ENCODE peak calls at places on chromosomes 13 and 19, in eight cellular contexts. M is tibial artery, Z is heart right ventricle, W is cardiac muscle cell, T is fibroblast of lung, G is ovary, Q is tibial nerve, A is dorsolateral prefrontal cortex. Y is an unnamed sample. For H3K27me3, the result is how much of the 10 kb centered on the place peaks cover.

GRCh38 chr19:54462713-54463530 is 656 bp downstream of the LENG9 start:
- DNase-seq in M (peak), Z (peak), W (peak), T (peak), G (peak), Q (peak), A (peak), Y (no peak)

GRCh38 chr13:66835040-66835628 is 395.0 kb downstream of the PCDH9 start:
- DNase-seq in M (peak), Z (peak), W (peak), T (peak), G (peak), Q (peak), A (peak), Y (no peak)

GRCh38 chr13:41942462-41943094 is 18.3 kb downstream of the VWA8 start:
- DNase-seq in M (no peak), Z (no peak), W (peak), T (peak), G (no peak), Q (no peak), A (no peak), Y (no peak)

GRCh38 chr19:49543032-49543431 is 15.2 kb downstream of the RCN3 start:
- DNase-seq in M (no peak), Z (no peak), W (no peak), T (no peak), G (no peak), Q (no peak), A (no peak), Y (no peak)

GRCh38 chr13:47901451-47901850 is 99.6 kb downstream of the SUCLA2 start:
- DNase-seq in M (no peak), Z (no peak), W (peak), T (peak), G (no peak), Q (no peak), A (no peak), Y (peak)

GRCh38 chr13:99655351-99656091 is 154.2 kb downstream of the TM9SF2 start:
- DNase-seq in M (no peak), Z (no peak), W (no peak), T (peak), G (no peak), Q (no peak), A (no peak), Y (no peak)

GRCh38 chr19:872266-872951 is 12.9 kb downstream of the CFD start:
- DNase-seq in M (no peak), Z (no peak), W (peak), T (peak), G (peak), Q (no peak), A (no peak), Y (no peak)

GRCh38 chr13:99577934-99578917 is 77.0 kb downstream of the TM9SF2 start:
- DNase-seq in M (no peak), Z (no peak), W (peak), T (no peak), G (peak), Q (no peak), A (no peak), Y (no peak)

GRCh38 chr19:44640518-44640917 is 3.2 kb upstream of the PVR start:
- DNase-seq in M (no peak), Z (no peak), W (peak), T (peak), G (no peak), Q (no peak), A (no peak), Y (no peak)

GRCh38 chr13:46544208-46544607 is 8.8 kb upstream of the LRCH1 start:
- DNase-seq in M (no peak), Z (no peak), W (no peak), T (no peak), G (no peak), Q (no peak), A (no peak), Y (no peak)

GRCh38 chr19:9535934-9536333 is 2.5 kb downstream of the ZNF426 start:
- DNase-seq in M (no peak), Z (no peak), W (no peak), T (no peak), G (no peak), Q (no peak), A (no peak), Y (no peak)

GRCh38 chr13:26482451-26483197 is 74.9 kb upstream of the WASF3 start:
- DNase-seq in M (peak), Z (no peak), W (peak), T (peak), G (no peak), Q (peak), A (peak), Y (no peak)

GRCh38 chr19:19457691-19458090 is 52.2 kb downstream of the GATAD2A start:
- DNase-seq in M (no peak), Z (no peak), W (no peak), T (no peak), G (no peak), Q (no peak), A (no peak), Y (no peak)

GRCh38 chr19:53545271-53546065 is 7.5 kb downstream of the ZNF331 start:
- DNase-seq in M (no peak), Z (no peak), W (no peak), T (peak), G (no peak), Q (no peak), A (no peak), Y (peak)

GRCh38 chr19:4582980-4583842 is 23.7 kb upstream of the SEMA6B start:
- DNase-seq in M (no peak), Z (no peak), W (no peak), T (no peak), G (no peak), Q (no peak), A (no peak), Y (no peak)

GRCh38 chr13:30196025-30196424 is 111.3 kb downstream of the KATNAL1 start:
- DNase-seq in M (no peak), Z (no peak), W (peak), T (peak), G (no peak), Q (no peak), A (peak), Y (no peak)

GRCh38 chr19:19207637-19208582 is 3.8 kb upstream of the NCAN start:
- DNase-seq in M (no peak), Z (no peak), W (no peak), T (no peak), G (no peak), Q (no peak), A (no peak), Y (no peak)

GRCh38 chr13:39253774-39254173 is 215.5 kb downstream of the NHLRC3 start:
- DNase-seq in M (no peak), Z (no peak), W (peak), T (peak), G (no peak), Q (no peak), A (no peak), Y (peak)

GRCh38 chr19:7333198-7334118 is 15.3 kb upstream of the ARHGEF18 start:
- DNase-seq in M (no peak), Z (no peak), W (peak), T (peak), G (no peak), Q (no peak), A (no peak), Y (no peak)

GRCh38 chr19:45231891-45232290 is 13.3 kb downstream of the EXOC3L2 start:
- DNase-seq in M (no peak), Z (no peak), W (no peak), T (no peak), G (no peak), Q (no peak), A (no peak), Y (no peak)

GRCh38 chr19:51783373-51783772 is 11.6 kb upstream of the FPR3 start:
- DNase-seq in M (no peak), Z (no peak), W (peak), T (no peak), G (no peak), Q (no peak), A (no peak), Y (no peak)

GRCh38 chr19:29645491-29645867 is 19.8 kb upstream of the PLEKHF1 start:
- DNase-seq in M (no peak), Z (no peak), W (no peak), T (no peak), G (no peak), Q (no peak), A (no peak), Y (no peak)

GRCh38 chr19:13401388-13401787 is 104.9 kb downstream of the CACNA1A start:
- DNase-seq in M (no peak), Z (no peak), W (peak), T (peak), G (no peak), Q (no peak), A (no peak), Y (no peak)

GRCh38 chr19:54035215-54036178 is 28.2 kb downstream of the VSTM1 start:
- DNase-seq in M (no peak), Z (no peak), W (peak), T (peak), G (no peak), Q (no peak), A (no peak), Y (peak)

GRCh38 chr19:5719274-5719960 is 529 bp downstream of the LONP1 start:
- DNase-seq in M (no peak), Z (no peak), W (no peak), T (peak), G (no peak), Q (no peak), A (no peak), Y (no peak)

GRCh38 chr13:48573213-48573612 is 40.3 kb upstream of the RCBTB2 start:
- DNase-seq in M (no peak), Z (no peak), W (no peak), T (no peak), G (no peak), Q (no peak), A (no peak), Y (no peak)

GRCh38 chr19:50465000-50465399 is 11.3 kb upstream of the EMC10 start:
- DNase-seq in M (no peak), Z (no peak), W (no peak), T (no peak), G (no peak), Q (no peak), A (no peak), Y (no peak)

GRCh38 chr13:43077446-43077845 is 54.1 kb downstream of the DNAJC15 start:
- DNase-seq in M (no peak), Z (no peak), W (no peak), T (no peak), G (no peak), Q (no peak), A (no peak), Y (no peak)

GRCh38 chr13:112647256-112647655 is 42.6 kb upstream of the ATP11A start:
- DNase-seq in M (no peak), Z (no peak), W (no peak), T (no peak), G (peak), Q (no peak), A (no peak), Y (no peak)

GRCh38 chr19:55641376-55642152 is 762 bp downstream of the ZNF580 start:
- DNase-seq in M (peak), Z (no peak), W (peak), T (peak), G (no peak), Q (no peak), A (no peak), Y (no peak)

GRCh38 chr13:111118898-111119607 is 3.9 kb downstream of the ARHGEF7 start:
- DNase-seq in M (no peak), Z (no peak), W (no peak), T (no peak), G (no peak), Q (no peak), A (no peak), Y (no peak)

GRCh38 chr13:111120913-111121312 is 5.8 kb downstream of the ARHGEF7 start:
- DNase-seq in M (no peak), Z (no peak), W (no peak), T (no peak), G (no peak), Q (no peak), A (no peak), Y (no peak)

GRCh38 chr13:111121421-111121820 is 6.3 kb downstream of the ARHGEF7 start:
- DNase-seq in M (no peak), Z (no peak), W (no peak), T (no peak), G (no peak), Q (no peak), A (no peak), Y (no peak)

GRCh38 chr13:111120422-111120821 is 5.3 kb downstream of the ARHGEF7 start:
- DNase-seq in M (no peak), Z (no peak), W (no peak), T (no peak), G (no peak), Q (no peak), A (no peak), Y (no peak)

DNA sequence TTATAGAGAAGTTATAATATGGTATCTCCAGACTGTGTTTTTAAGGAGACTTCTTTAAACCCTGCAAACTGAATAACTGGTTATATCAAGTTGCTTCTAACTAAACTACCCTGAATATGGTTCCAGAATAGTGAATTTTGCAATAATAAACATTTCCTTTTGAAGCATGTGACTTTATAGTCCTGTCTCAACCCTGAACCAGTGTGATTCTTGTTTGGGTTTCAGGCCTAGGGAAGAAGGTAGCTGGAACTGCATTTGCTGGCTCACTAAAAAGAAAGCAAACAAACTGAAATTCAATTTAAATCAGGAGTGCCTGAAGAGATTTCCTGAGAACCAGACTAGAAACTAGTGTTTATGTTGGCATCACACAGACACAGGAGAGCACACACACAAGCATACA is 4.9 kb downstream of the ARHGEF7 start:
- DNase-seq in M (no peak), Z (no peak), W (no peak), T (no peak), G (no peak), Q (no peak), A (no peak), Y (no peak)
- H3K4me3 ChIP-seq in M (no peak), Z (no peak), W (no peak), T (no peak), G (no peak), Q (no peak), A (no peak), Y (no peak)

DNA sequence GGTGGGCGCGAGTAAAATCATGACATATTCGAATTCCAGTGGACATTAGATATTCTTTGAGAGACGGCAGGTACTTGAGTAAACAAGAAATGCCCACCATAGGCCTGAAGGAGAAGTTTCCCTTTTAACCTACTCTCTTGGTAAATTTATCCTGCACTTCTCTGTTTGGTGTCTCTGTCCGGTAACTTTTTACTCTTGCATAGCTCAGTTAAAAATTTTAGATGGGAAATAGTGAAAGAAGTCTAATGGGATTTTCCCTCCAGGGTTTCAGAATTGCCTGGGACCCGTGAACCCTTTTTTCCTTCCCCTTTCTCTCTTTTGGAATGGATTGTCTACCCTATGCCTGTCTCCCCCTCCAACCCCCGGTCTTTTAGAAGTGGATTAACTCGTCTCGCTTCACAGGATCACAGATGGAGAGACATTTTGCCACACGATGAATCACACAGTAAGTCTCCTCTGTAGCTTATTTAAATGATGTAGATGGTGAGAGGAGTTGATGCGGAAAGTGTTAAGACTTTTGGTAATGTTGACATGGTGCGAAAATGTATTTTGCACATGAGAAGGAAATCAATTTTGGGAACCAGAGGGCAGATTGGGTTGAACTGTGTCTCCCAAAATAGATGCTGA is 511 bp upstream of the MIPEP start:
- DNase-seq in M (no peak), Z (no peak), W (no peak), T (peak), G (no peak), Q (no peak), A (no peak), Y (no peak)
- TF ChIP-seq CTCF in M (no peak), Z (no peak), W (no peak), T (no peak), G (no peak), Q (no peak), A (no peak), Y (no peak)

GRCh38 chr13:94121686-94122085 is 357.8 kb downstream of the DCT start:
- DNase-seq in M (no peak), Z (no peak), W (peak), T (peak), G (no peak), Q (no peak), A (no peak), Y (no peak)
- H3K27me3 ChIP-seq in M (under half), Z (under half), W (under half), T (under half), G (under half), Q (under half), A (under half), Y (under half)

GRCh38 chr19:11323601-11324078 is 15.8 kb downstream of the RAB3D start:
- DNase-seq in M (no peak), Z (no peak), W (peak), T (no peak), G (no peak), Q (no peak), A (no peak), Y (no peak)
- H3K4me3 ChIP-seq in M (no peak), Z (no peak), W (no peak), T (no peak), G (no peak), Q (no peak), A (no peak), Y (no peak)

DNA sequence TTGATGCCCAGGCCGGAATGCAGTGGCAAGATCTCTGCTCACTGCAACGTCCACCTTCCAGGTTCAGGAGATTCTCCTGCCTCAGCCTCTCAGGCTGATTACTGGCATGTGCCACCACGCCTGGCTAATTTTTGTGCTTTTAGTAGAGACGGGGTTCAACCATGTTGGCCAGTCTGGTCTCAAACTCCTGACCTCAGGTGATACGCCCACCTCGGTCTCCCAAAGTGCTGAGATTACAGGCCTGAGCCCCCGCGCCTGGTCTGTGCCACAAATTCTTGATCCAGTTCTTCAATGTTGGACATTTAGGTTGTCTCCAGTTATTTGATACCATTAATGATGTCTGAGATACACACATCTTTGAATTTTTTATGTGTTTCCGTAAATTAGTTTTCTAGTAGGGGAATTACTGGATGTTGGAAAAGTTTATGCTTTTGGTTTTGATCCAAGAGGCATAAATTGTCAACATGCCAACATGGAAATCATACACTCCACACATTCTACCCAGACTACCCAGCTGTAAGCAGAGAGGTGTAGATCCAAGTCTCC is 525 bp upstream of the COG3 start:
- DNase-seq in M (no peak), Z (no peak), W (no peak), T (no peak), G (peak), Q (no peak), A (peak), Y (no peak)
- TF ChIP-seq CTCF in M (no peak), Z (no peak), W (no peak), T (no peak), G (peak), Q (peak), A (no peak), Y (no peak)

DNA sequence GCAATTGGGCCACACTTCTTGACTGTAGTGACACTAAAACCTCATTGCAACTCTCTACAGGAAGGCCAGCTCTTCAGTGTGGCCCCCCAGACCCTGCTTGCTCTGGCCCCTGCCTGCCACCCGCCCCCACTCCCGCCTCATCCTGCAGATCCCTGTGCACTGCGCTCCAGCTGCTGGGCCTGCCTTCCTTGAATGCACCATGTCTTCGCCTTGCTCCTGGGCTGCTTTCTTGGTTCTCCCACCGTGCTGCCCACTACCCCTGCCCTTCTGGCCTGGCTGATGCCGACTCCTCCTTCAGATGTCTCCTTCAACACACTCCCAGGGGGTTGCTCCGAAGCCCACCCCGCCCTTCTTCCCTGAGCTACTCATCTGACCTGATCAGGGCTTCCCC is 98.2 kb downstream of the SIPA1L3 start:
- DNase-seq in M (no peak), Z (no peak), W (no peak), T (no peak), G (no peak), Q (no peak), A (no peak), Y (no peak)
- H3K27me3 ChIP-seq in M (under half), Z (under half), W (under half), T (under half), G (under half), Q (under half), A (under half), Y (under half)

GRCh38 chr19:33904681-33905080 is 108.0 kb downstream of the KCTD15 start:
- DNase-seq in M (no peak), Z (no peak), W (peak), T (peak), G (peak), Q (no peak), A (no peak), Y (no peak)
- H3K4me3 ChIP-seq in M (no peak), Z (peak), W (no peak), T (no peak), G (no peak), Q (no peak), A (no peak), Y (no peak)

DNA sequence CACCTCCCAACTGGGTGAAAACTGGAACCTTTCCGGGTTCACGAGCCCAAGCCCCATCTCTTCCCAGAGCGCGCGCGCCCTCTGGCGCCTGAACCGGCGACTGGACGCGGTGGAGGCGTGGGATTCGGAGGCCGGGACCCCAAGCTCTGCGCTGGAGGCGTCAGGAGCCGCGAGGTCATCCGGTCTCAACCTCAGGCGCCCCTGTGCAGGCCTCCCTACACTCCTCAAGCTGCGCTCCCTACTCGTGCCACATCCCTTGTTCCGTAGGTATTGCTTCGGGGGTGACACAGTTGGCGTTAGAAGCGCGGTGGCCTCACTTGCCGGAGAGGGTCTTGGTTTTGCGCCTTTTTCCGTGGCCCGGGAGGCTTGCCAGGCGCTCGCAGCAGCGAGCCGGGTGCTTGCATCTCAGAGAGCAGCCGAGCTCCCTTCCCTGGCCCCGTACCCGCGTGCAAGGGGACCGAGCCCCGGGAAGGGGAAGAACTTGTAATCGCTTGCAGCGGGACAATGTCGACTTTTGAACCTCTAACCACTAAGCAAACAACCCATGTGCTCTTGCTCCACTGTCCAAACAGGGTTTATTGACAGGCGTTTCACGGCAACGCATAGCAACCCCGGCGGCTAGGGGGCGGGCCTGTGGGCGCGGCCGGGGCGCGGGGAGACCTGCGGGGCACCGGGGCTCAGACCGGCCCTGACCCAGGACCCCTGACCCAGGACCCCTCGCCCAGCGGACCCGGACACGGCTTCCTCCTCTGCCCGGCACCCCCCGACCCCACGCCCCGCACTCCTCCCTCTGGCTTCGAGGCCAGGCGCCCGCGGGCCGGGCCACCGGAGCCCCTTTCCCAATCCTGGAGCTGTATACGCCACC is 8.5 kb downstream of the CDX2 start:
- DNase-seq in M (no peak), Z (peak), W (peak), T (no peak), G (peak), Q (no peak), A (no peak), Y (no peak)
- TF ChIP-seq CTCF in M (no peak), Z (peak), W (peak), T (peak), G (no peak), Q (peak), A (peak), Y (peak)